ENCODE peak calls at places on chromosomes 6 and 20, in five cellular contexts. K is mammary epithelial cell; D is GM12878; B is progenitor cell of endocrine pancreas; V is naive thymus-derived CD8-positive, alpha-beta T cell. R is an unnamed sample.

GRCh38 chr6:12490904-12491571 is 200.9 kb downstream of the EDN1 start:
- DNase-seq in V (no peak), K (peak; percentile 77), D (no peak), B (no peak), R (no peak)

GRCh38 chr6:148146717-148147116 is 195.9 kb upstream of the SASH1 start:
- DNase-seq in K (peak; percentile 76), B (no peak), V (peak; percentile 2), D (no peak), R (no peak)

GRCh38 chr6:80454661-80455365 is 348.3 kb downstream of the BCKDHB start:
- DNase-seq in B (no peak), D (no peak), V (no peak), K (peak; percentile 76), R (no peak)

GRCh38 chr6:13548500-13549210 is 25.7 kb upstream of the SIRT5 start:
- DNase-seq in B (no peak), K (no peak), D (no peak), V (no peak), R (no peak)

GRCh38 chr6:166707045-166707444 is 80.0 kb upstream of the RPS6KA2 start:
- DNase-seq in D (no peak), B (peak; percentile 50), K (no peak), V (no peak), R (peak; percentile 53)

GRCh38 chr6:163994566-163994965 is 580.0 kb downstream of the QKI start:
- DNase-seq in K (no peak), B (no peak), D (no peak), V (no peak), R (no peak)

GRCh38 chr20:62524486-62524885 is 48.7 kb upstream of the GATA5 start:
- DNase-seq in V (no peak), B (no peak), K (no peak), D (no peak), R (no peak)

GRCh38 chr6:11712760-11713159 is 65.8 kb downstream of the ADTRP start:
- DNase-seq in K (peak; percentile 80), V (no peak), B (no peak), D (no peak), R (no peak)

GRCh38 chr6:118645395-118645794 is 6.0 kb downstream of the CEP85L start:
- DNase-seq in B (no peak), D (no peak), K (no peak), V (no peak), R (no peak)

GRCh38 chr6:66307490-66307889 is 600.5 kb upstream of the EYS start:
- DNase-seq in B (no peak), K (no peak), D (no peak), V (no peak), R (no peak)

GRCh38 chr20:35506872-35507638 is 22.4 kb downstream of the C20orf173 start:
- DNase-seq in K (peak; percentile 16), B (no peak), V (no peak), D (no peak), R (no peak)

GRCh38 chr6:35432291-35432690 is 19.8 kb upstream of the FANCE start:
- DNase-seq in K (no peak), B (no peak), V (no peak), D (no peak), R (no peak)

GRCh38 chr6:53673138-53673801 is 7.7 kb upstream of the KLHL31 start:
- DNase-seq in D (no peak), V (no peak), K (peak; percentile 57), B (no peak), R (no peak)

GRCh38 chr20:2006452-2007381 is 12.9 kb upstream of the PDYN start:
- DNase-seq in B (no peak), V (peak; percentile 21), D (no peak), K (peak; percentile 56), R (peak; percentile 44)